ENCODE peak calls at places on chromosomes 12 and 14, in nine cellular contexts. L is HL-60, P is cardiac fibroblast, C is fibroblast of lung, O is A673, N is dorsolateral prefrontal cortex, X is kidney, U is astrocyte of the spinal cord, V is lung. T is an unnamed sample.

GRCh38 chr12:101793401-101793800 is 37.4 kb downstream of the GNPTAB start:
- DNase-seq in L (no peak), P (peak), C (no peak), O (no peak), N (no peak), X (no peak), U (peak), V (no peak), T (peak)

GRCh38 chr12:24943947-24944597 is 4.8 kb downstream of the BCAT1 start:
- DNase-seq in L (no peak), P (peak), C (no peak), O (no peak), N (no peak), X (no peak), U (peak), V (no peak), T (no peak)

GRCh38 chr14:105980224-105980623 is 453.8 kb downstream of the TMEM121 start:
- DNase-seq in L (no peak), P (no peak), C (no peak), O (peak), N (no peak), X (no peak), U (no peak), V (no peak), T (peak)

GRCh38 chr14:95683793-95684192 is 2.4 kb upstream of the TCL1B start:
- DNase-seq in L (peak), P (no peak), C (no peak), O (peak), N (no peak), X (no peak), U (no peak), V (no peak), T (peak)

GRCh38 chr12:27252934-27253333 is 8.8 kb downstream of the STK38L start:
- DNase-seq in L (no peak), P (no peak), C (no peak), O (no peak), N (no peak), X (no peak), U (no peak), V (no peak), T (no peak)

GRCh38 chr14:76262591-76262990 is 110.9 kb downstream of the GPATCH2L start:
- DNase-seq in L (no peak), P (no peak), C (no peak), O (no peak), N (no peak), X (no peak), U (no peak), V (no peak), T (no peak)

GRCh38 chr12:9198012-9198411 is 10.2 kb downstream of the PZP start:
- DNase-seq in L (no peak), P (no peak), C (no peak), O (no peak), N (no peak), X (no peak), U (no peak), V (no peak), T (no peak)

GRCh38 chr14:29930283-29930682 is 2.6 kb upstream of the PRKD1 start:
- DNase-seq in L (no peak), P (peak), C (peak), O (peak), N (no peak), X (no peak), U (peak), V (no peak), T (peak)

GRCh38 chr14:88831285-88831684 is 6.8 kb downstream of the TTC8 start:
- DNase-seq in L (no peak), P (peak), C (peak), O (peak), N (no peak), X (no peak), U (peak), V (no peak), T (peak)

GRCh38 chr14:87108726-87109125 is 884.3 kb downstream of the GALC start:
- DNase-seq in L (no peak), P (peak), C (peak), O (peak), N (peak), X (no peak), U (peak), V (no peak), T (peak)

GRCh38 chr14:103629503-103630121 is 601 bp downstream of the KLC1 start:
- DNase-seq in L (peak), P (peak), C (no peak), O (peak), N (peak), X (peak), U (no peak), V (peak), T (no peak)

GRCh38 chr12:65712264-65713004 is 111.8 kb upstream of the HMGA2 start:
- DNase-seq in L (no peak), P (no peak), C (no peak), O (no peak), N (no peak), X (no peak), U (no peak), V (no peak), T (no peak)

GRCh38 chr12:59093090-59093489 is 172.8 kb upstream of the LRIG3 start:
- DNase-seq in L (no peak), P (peak), C (peak), O (no peak), N (no peak), X (no peak), U (no peak), V (no peak), T (peak)

GRCh38 chr12:47303207-47303606 is 223.4 kb upstream of the AMIGO2 start:
- DNase-seq in L (no peak), P (peak), C (peak), O (no peak), N (no peak), X (no peak), U (peak), V (no peak), T (no peak)

GRCh38 chr12:90401185-90401584 is 553.8 kb downstream of the CCER1 start:
- DNase-seq in L (no peak), P (no peak), C (no peak), O (no peak), N (no peak), X (no peak), U (no peak), V (no peak), T (no peak)

GRCh38 chr12:43293396-43293795 is 258.6 kb downstream of the ADAMTS20 start:
- DNase-seq in L (no peak), P (peak), C (no peak), O (no peak), N (no peak), X (no peak), U (no peak), V (no peak), T (no peak)

GRCh38 chr12:90572778-90573177 is 382.2 kb downstream of the CCER1 start:
- DNase-seq in L (no peak), P (no peak), C (no peak), O (no peak), N (no peak), X (no peak), U (no peak), V (no peak), T (no peak)

GRCh38 chr12:93050026-93050747 is 121.1 kb upstream of the EEA1 start:
- DNase-seq in L (no peak), P (peak), C (peak), O (peak), N (no peak), X (no peak), U (peak), V (no peak), T (peak)

GRCh38 chr14:96092936-96093335 is 53.8 kb downstream of the C14orf132 start:
- DNase-seq in L (no peak), P (peak), C (peak), O (no peak), N (no peak), X (no peak), U (no peak), V (no peak), T (no peak)

GRCh38 chr12:11875414-11875935 is 195.3 kb upstream of the BCL2L14 start:
- DNase-seq in L (no peak), P (no peak), C (peak), O (peak), N (no peak), X (no peak), U (no peak), V (no peak), T (no peak)

GRCh38 chr14:81348086-81348485 is 52.0 kb downstream of the STON2 start:
- DNase-seq in L (no peak), P (no peak), C (no peak), O (no peak), N (no peak), X (no peak), U (no peak), V (no peak), T (no peak)

GRCh38 chr12:13328535-13328934 is 132.0 kb downstream of the EMP1 start:
- DNase-seq in L (no peak), P (no peak), C (no peak), O (no peak), N (no peak), X (no peak), U (no peak), V (no peak), T (no peak)

GRCh38 chr14:38336298-38336697 is 80.4 kb upstream of the CLEC14A start:
- DNase-seq in L (no peak), P (peak), C (no peak), O (no peak), N (no peak), X (no peak), U (no peak), V (no peak), T (no peak)

GRCh38 chr14:61646366-61647101 is 48.8 kb upstream of the HIF1A start:
- DNase-seq in L (no peak), P (peak), C (peak), O (no peak), N (no peak), X (no peak), U (no peak), V (no peak), T (peak)

GRCh38 chr14:22112004-22112403 is 438.4 kb upstream of the OR4E1 start:
- DNase-seq in L (peak), P (peak), C (no peak), O (peak), N (no peak), X (no peak), U (no peak), V (no peak), T (peak)

GRCh38 chr12:105485321-105485910 is 154.9 kb downstream of the C12orf75 start:
- DNase-seq in L (no peak), P (peak), C (peak), O (no peak), N (no peak), X (peak), U (peak), V (no peak), T (peak)

GRCh38 chr12:70891059-70891632 is 29.4 kb downstream of the PTPRR start:
- DNase-seq in L (no peak), P (no peak), C (no peak), O (no peak), N (no peak), X (no peak), U (no peak), V (no peak), T (no peak)

GRCh38 chr12:26247873-26248272 is 52.5 kb downstream of the SSPN start:
- DNase-seq in L (no peak), P (peak), C (no peak), O (no peak), N (no peak), X (no peak), U (no peak), V (no peak), T (no peak)

GRCh38 chr12:42759622-42760273 is 170.2 kb upstream of the PRICKLE1 start:
- DNase-seq in L (no peak), P (peak), C (peak), O (no peak), N (no peak), X (no peak), U (peak), V (peak), T (peak)

GRCh38 chr12:65876898-65877721 is 52.8 kb downstream of the HMGA2 start:
- DNase-seq in L (no peak), P (peak), C (peak), O (no peak), N (no peak), X (no peak), U (peak), V (no peak), T (peak)

GRCh38 chr12:27618836-27619235 is 77.4 kb upstream of the REP15 start:
- DNase-seq in L (no peak), P (no peak), C (no peak), O (peak), N (no peak), X (no peak), U (peak), V (no peak), T (no peak)

GRCh38 chr12:10736460-10736859 is 13.3 kb upstream of the YBX3 start:
- DNase-seq in L (no peak), P (no peak), C (no peak), O (no peak), N (no peak), X (no peak), U (no peak), V (no peak), T (no peak)

GRCh38 chr14:59189281-59189821 is 884 bp downstream of the DAAM1 start:
- DNase-seq in L (peak), P (peak), C (no peak), O (peak), N (no peak), X (peak), U (no peak), V (no peak), T (no peak)

GRCh38 chr12:85796001-85796400 is 40.2 kb downstream of the RASSF9 start:
- DNase-seq in L (no peak), P (no peak), C (no peak), O (no peak), N (no peak), X (no peak), U (no peak), V (no peak), T (no peak)

GRCh38 chr14:67633451-67634154 is 13.9 kb downstream of the ARG2 start:
- DNase-seq in L (no peak), P (no peak), C (no peak), O (no peak), N (no peak), X (no peak), U (no peak), V (no peak), T (no peak)

GRCh38 chr12:92047058-92047826 is 98.4 kb downstream of the BTG1 start:
- DNase-seq in L (no peak), P (no peak), C (no peak), O (no peak), N (no peak), X (no peak), U (no peak), V (no peak), T (no peak)

GRCh38 chr12:67940780-67941243 is 48.4 kb upstream of the IFNG-AS1 start:
- DNase-seq in L (no peak), P (peak), C (no peak), O (no peak), N (no peak), X (no peak), U (peak), V (peak), T (peak)

GRCh38 chr14:52332269-52332668 is 18.2 kb downstream of the PTGER2 start:
- DNase-seq in L (no peak), P (peak), C (no peak), O (no peak), N (no peak), X (no peak), U (peak), V (no peak), T (no peak)

GRCh38 chr14:26984318-26985177 is 386.7 kb upstream of the NOVA1 start:
- DNase-seq in L (peak), P (peak), C (peak), O (peak), N (peak), X (no peak), U (peak), V (peak), T (peak)

GRCh38 chr14:26987734-26988363 is 390.0 kb upstream of the NOVA1 start:
- DNase-seq in L (no peak), P (no peak), C (no peak), O (no peak), N (no peak), X (no peak), U (no peak), V (no peak), T (peak)

DNA sequence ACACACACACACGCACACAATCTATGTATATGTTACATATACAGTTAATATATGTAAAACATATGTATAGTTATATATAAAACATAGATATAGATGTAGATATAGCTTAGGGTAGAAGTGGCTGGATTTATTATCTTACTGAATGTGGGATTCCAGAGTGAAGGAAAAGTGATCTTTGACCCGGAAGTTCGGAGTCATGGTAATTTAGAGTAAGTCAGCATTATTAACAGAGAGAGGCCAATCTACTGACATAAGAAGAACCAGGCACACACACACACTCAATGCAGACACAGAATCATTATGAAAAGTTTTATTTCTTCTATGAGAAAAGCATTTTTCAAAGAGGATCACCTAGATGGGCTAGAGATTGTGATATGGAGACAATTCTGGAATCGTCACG is 384.2 kb upstream of the NOVA1 start:
- DNase-seq in L (no peak), P (no peak), C (no peak), O (no peak), N (no peak), X (no peak), U (no peak), V (no peak), T (no peak)
- TF ChIP-seq CTCF in L (no peak), P (no peak), C (no peak), O (no peak), N (no peak), X (no peak), U (no peak), V (no peak), T (no peak)

GRCh38 chr12:94206886-94207285 is 58.5 kb downstream of the PLXNC1 start:
- DNase-seq in L (no peak), P (peak), C (peak), O (no peak), N (no peak), X (no peak), U (no peak), V (no peak), T (no peak)
- H3K4me3 ChIP-seq in L (no peak), P (no peak), C (no peak), O (no peak), N (no peak), X (no peak), U (no peak), V (no peak), T (no peak)

GRCh38 chr12:50086148-50086547 is 1.0 kb downstream of the SMARCD1 start:
- DNase-seq in L (no peak), P (no peak), C (no peak), O (no peak), N (no peak), X (peak), U (no peak), V (no peak), T (no peak)

GRCh38 chr12:50085615-50085928 is 430 bp downstream of the SMARCD1 start:
- DNase-seq in L (no peak), P (no peak), C (no peak), O (no peak), N (no peak), X (peak), U (no peak), V (no peak), T (no peak)

GRCh38 chr12:50087159-50087558 is 2.0 kb downstream of the SMARCD1 start:
- DNase-seq in L (no peak), P (no peak), C (no peak), O (no peak), N (no peak), X (peak), U (no peak), V (no peak), T (no peak)

GRCh38 chr12:50083301-50083700 is 1.8 kb upstream of the SMARCD1 start:
- DNase-seq in L (no peak), P (no peak), C (no peak), O (no peak), N (no peak), X (no peak), U (no peak), V (no peak), T (no peak)

GRCh38 chr12:50084775-50085614 is at the start of gene SMARCD1:
- DNase-seq in L (peak), P (peak), C (peak), O (peak), N (peak), X (peak), U (peak), V (peak), T (peak)
- TF ChIP-seq CTCF in L (peak), P (peak), C (peak), O (peak), N (peak), X (peak), U (peak), V (peak), T (peak)

GRCh38 chr14:77498120-77498979 is at the start of gene ISM2:
- DNase-seq in L (peak), P (peak), C (peak), O (peak), N (no peak), X (peak), U (no peak), V (no peak), T (peak)
- H3K4me3 ChIP-seq in L (peak), P (peak), C (no peak), O (peak), N (peak), X (peak), U (peak), V (peak), T (peak)

DNA sequence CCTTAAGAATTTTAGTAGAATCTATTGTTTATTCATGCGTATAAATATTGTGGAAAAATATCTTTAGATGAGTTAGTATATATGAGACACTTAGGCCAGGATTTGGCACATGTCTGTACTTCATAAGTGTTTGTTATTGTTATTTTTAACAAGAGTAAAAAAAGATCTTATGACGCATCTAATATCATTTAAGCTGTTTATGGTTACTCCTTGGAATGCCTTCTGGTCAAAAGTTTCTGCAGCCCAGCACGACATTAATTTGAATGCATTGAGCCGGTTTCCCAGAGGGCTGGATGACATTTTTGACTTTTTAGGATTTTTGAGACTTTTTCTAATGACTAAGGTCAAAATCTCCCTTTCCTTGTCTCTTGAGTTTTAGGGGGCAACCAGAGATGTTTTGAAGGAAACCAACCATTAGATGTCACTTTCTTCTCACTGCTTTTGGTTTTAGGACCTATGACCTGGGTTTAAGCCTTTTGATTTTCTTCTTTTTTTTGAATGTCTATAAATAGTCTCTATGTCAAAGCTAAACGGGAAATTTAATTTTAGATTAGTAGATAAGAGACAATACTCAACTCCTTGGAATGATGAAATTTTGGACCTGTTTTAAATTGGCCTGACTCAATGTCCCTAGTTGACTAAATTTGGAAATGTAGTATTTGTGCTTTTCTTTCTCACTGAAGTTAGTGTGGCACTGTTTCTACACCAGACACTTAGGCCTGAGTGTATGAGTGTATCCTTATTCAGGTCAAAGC is 215.5 kb downstream of the AEBP2 start:
- DNase-seq in L (no peak), P (peak), C (peak), O (no peak), N (no peak), X (no peak), U (peak), V (no peak), T (peak)
- TF ChIP-seq CTCF in L (no peak), P (no peak), C (no peak), O (no peak), N (no peak), X (no peak), U (no peak), V (no peak), T (peak)

GRCh38 chr14:69260979-69261605 is 1.1 kb downstream of the GALNT16 start:
- DNase-seq in L (no peak), P (no peak), C (no peak), O (no peak), N (no peak), X (peak), U (no peak), V (no peak), T (no peak)
- H3K4me3 ChIP-seq in L (peak), P (peak), C (peak), O (peak), N (peak), X (peak), U (peak), V (no peak), T (peak)